ENCODE peak calls at places on chromosomes 6 and 20, in six cellular contexts. B, U, W, I, J and X are unnamed samples.

GRCh38 chr6:106517699-106518098 is 111.6 kb downstream of the RTN4IP1 start:
- DNase-seq in B (no peak), U (no peak), W (no peak), I (no peak), J (no peak), X (no peak)

GRCh38 chr6:170208651-170209353 is 82.1 kb downstream of the DLL1 start:
- DNase-seq in B (no peak), U (no peak), W (peak), I (no peak), J (no peak), X (no peak)

GRCh38 chr6:99608059-99608885 is 1.6 kb downstream of the PRDM13 start:
- DNase-seq in B (no peak), U (no peak), W (no peak), I (no peak), J (no peak), X (no peak)

GRCh38 chr6:108841377-108841855 is 6.8 kb upstream of the ARMC2 start:
- DNase-seq in B (no peak), U (no peak), W (no peak), I (no peak), J (no peak), X (no peak)

GRCh38 chr20:33515569-33516216 is 25.8 kb downstream of the CBFA2T2 start:
- DNase-seq in B (no peak), U (peak), W (no peak), I (no peak), J (peak), X (no peak)

GRCh38 chr6:74764486-74764885 is 441.4 kb downstream of the COL12A1 start:
- DNase-seq in B (no peak), U (no peak), W (no peak), I (no peak), J (no peak), X (no peak)

GRCh38 chr6:11392778-11393507 is 144.6 kb upstream of the TMEM170B start:
- DNase-seq in B (no peak), U (no peak), W (no peak), I (no peak), J (no peak), X (no peak)

GRCh38 chr6:1872649-1873131 is 263.0 kb downstream of the FOXC1 start:
- DNase-seq in B (no peak), U (no peak), W (no peak), I (no peak), J (no peak), X (no peak)

GRCh38 chr6:134092449-134092848 is 40.0 kb upstream of the SLC2A12 start:
- DNase-seq in B (no peak), U (no peak), W (no peak), I (peak), J (no peak), X (no peak)

GRCh38 chr20:58888103-58888502 is 35.6 kb downstream of the GNAS start:
- DNase-seq in B (no peak), U (no peak), W (no peak), I (no peak), J (no peak), X (no peak)

GRCh38 chr6:46734867-46735719 is at the start of gene PLA2G7:
- DNase-seq in B (peak), U (peak), W (peak), I (no peak), J (no peak), X (peak)

GRCh38 chr6:170108890-170109587 is 181.8 kb downstream of the DLL1 start:
- DNase-seq in B (no peak), U (no peak), W (no peak), I (no peak), J (no peak), X (no peak)

GRCh38 chr6:18240230-18240629 is 24.1 kb downstream of the DEK start:
- DNase-seq in B (no peak), U (no peak), W (no peak), I (no peak), J (no peak), X (no peak)

GRCh38 chr6:25324076-25324762 is 45.0 kb downstream of the CARMIL1 start:
- DNase-seq in B (no peak), U (no peak), W (no peak), I (no peak), J (no peak), X (no peak)

GRCh38 chr20:8997720-8998119 is 71.2 kb upstream of the PLCB4 start:
- DNase-seq in B (no peak), U (no peak), W (no peak), I (no peak), J (no peak), X (no peak)

GRCh38 chr6:163417595-163417994 is 3.1 kb downstream of the QKI start:
- DNase-seq in B (no peak), U (no peak), W (no peak), I (no peak), J (no peak), X (no peak)

GRCh38 chr6:77609106-77609505 is 43.7 kb upstream of the MEI4 start:
- DNase-seq in B (no peak), U (no peak), W (no peak), I (no peak), J (no peak), X (no peak)

GRCh38 chr6:166466178-166467122 is 83.7 kb upstream of the MPC1 start:
- DNase-seq in B (peak), U (peak), W (no peak), I (no peak), J (no peak), X (no peak)

GRCh38 chr6:166277021-166277420 is 31.2 kb downstream of the PRR18 start:
- DNase-seq in B (no peak), U (no peak), W (peak), I (no peak), J (no peak), X (no peak)

GRCh38 chr20:40651121-40651520 is 37.9 kb downstream of the MAFB start:
- DNase-seq in B (peak), U (peak), W (no peak), I (no peak), J (no peak), X (no peak)

GRCh38 chr20:20712004-20712473 is 405 bp downstream of the RALGAPA2 start:
- DNase-seq in B (no peak), U (no peak), W (no peak), I (no peak), J (no peak), X (no peak)

GRCh38 chr6:46044876-46045617 is 29.4 kb upstream of the CLIC5 start:
- DNase-seq in B (peak), U (peak), W (no peak), I (no peak), J (no peak), X (no peak)

GRCh38 chr20:50635676-50636600 is 55.4 kb downstream of the RIPOR3 start:
- DNase-seq in B (no peak), U (peak), W (no peak), I (peak), J (peak), X (no peak)

GRCh38 chr6:3359973-3360726 is 96.7 kb downstream of the SLC22A23 start:
- DNase-seq in B (no peak), U (no peak), W (no peak), I (no peak), J (no peak), X (no peak)

GRCh38 chr20:2151805-2152727 is 50.4 kb downstream of the STK35 start:
- DNase-seq in B (peak), U (peak), W (no peak), I (no peak), J (no peak), X (no peak)

GRCh38 chr6:15474196-15474595 is 188.6 kb downstream of the DTNBP1 start:
- DNase-seq in B (peak), U (no peak), W (no peak), I (no peak), J (no peak), X (no peak)

GRCh38 chr6:1553562-1554088 is 56.1 kb upstream of the FOXC1 start:
- DNase-seq in B (no peak), U (no peak), W (no peak), I (no peak), J (no peak), X (no peak)

GRCh38 chr6:158439255-158439654 is 120.6 kb upstream of the TMEM181 start:
- DNase-seq in B (no peak), U (no peak), W (no peak), I (peak), J (peak), X (no peak)

GRCh38 chr6:41072836-41073202 is at the start of gene NFYA:
- DNase-seq in B (no peak), U (no peak), W (peak), I (no peak), J (no peak), X (peak)

DNA sequence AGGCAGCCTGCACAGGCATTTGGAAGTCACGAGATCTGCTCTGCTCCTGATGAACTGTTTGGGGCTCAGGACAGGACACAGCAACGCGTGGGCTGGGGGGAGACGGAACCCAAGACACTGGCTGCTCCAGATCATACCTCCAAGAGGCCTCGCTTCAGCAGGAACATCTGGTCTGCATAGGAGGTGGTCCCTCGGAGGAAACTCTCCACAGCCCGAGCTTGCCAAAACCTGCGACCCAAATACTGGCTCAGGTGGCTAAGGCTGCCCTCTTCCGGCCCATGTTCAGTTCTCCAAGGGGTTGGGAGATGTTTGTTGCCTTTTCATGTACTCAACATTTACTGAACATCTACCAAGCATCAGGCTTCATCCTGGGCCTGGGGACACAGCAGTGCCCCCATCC is 51.7 kb downstream of the MYH7B start:
- DNase-seq in B (no peak), U (no peak), W (peak), I (no peak), J (no peak), X (no peak)
- TF ChIP-seq CTCF in B (no peak), U (no peak), W (no peak), I (no peak), J (no peak), X (no peak)

GRCh38 chr6:154457881-154458284 is 52.6 kb downstream of the CNKSR3 start:
- DNase-seq in B (peak), U (peak), W (no peak), I (no peak), J (no peak), X (no peak)
- TF ChIP-seq CTCF in B (peak), U (peak), W (no peak), I (no peak), J (no peak), X (no peak)

DNA sequence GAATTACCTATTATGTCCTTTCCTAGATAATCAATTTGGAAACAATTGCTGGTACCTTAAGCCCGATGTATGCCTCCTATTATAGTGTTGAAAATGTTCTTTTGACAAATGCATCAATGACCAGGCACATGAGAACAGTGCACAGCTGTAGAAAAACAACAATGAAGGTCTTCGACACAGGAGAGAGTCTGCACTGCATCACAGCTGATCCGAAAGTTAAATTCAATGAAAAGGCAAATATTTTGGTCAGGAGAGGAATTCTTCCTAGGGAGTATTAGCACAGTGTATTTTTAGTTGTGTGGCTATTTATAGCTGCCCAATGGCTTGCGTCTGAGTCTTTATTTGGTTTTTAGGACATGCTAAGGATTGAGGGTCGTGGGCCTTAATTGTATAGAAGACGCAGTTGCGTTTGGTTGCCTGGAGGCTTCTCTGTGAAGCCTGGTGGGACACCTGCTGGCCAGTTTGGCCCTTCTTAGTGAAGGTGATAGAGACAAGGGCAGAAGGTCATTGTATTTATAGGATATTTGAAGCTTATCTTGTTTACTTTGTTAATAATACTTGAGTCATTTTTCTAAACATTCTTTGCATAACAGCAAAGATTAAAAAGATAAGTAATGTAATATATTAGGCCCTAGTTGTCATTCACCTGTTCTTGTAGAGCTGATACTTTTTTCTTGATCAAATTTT is 72.3 kb downstream of the CDYL start:
- DNase-seq in B (no peak), U (peak), W (no peak), I (peak), J (peak), X (no peak)
- TF ChIP-seq CTCF in B (peak), U (peak), W (no peak), I (peak), J (peak), X (no peak)

DNA sequence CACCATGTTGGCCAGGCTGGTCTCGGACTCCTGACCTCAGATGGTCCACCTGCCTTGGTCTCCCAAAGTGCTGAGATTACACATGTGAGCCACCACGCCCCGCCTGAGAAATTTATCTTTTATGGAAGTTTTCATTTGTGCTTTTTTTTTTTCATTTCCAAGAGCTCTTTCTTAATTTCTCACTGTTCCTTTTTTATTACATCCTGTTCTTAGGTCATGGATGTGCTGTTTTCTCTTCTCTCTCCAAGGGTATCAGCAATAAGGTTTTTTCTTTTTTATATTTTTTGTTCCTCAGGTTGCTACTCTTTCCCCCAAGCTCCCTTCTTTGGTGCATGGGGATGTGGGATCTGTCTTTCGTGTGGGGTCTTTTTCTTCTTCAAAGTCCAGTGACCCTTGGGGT is 21.2 kb upstream of the LSM14B start:
- DNase-seq in B (no peak), U (no peak), W (no peak), I (no peak), J (no peak), X (no peak)
- TF ChIP-seq CTCF in B (no peak), U (no peak), W (no peak), I (no peak), J (no peak), X (no peak)

GRCh38 chr6:127434651-127435050 is 24.5 kb downstream of the KIAA0408 start:
- DNase-seq in B (no peak), U (no peak), W (no peak), I (no peak), J (no peak), X (no peak)
- TF ChIP-seq CTCF in B (no peak), U (no peak), W (no peak), I (no peak), J (no peak), X (no peak)

GRCh38 chr6:139134817-139135577 is at the start of gene HECA:
- DNase-seq in B (peak), U (peak), W (peak), I (peak), J (peak), X (peak)
- TF ChIP-seq CTCF in B (no peak), U (no peak), W (no peak), I (no peak), J (no peak), X (no peak)

DNA sequence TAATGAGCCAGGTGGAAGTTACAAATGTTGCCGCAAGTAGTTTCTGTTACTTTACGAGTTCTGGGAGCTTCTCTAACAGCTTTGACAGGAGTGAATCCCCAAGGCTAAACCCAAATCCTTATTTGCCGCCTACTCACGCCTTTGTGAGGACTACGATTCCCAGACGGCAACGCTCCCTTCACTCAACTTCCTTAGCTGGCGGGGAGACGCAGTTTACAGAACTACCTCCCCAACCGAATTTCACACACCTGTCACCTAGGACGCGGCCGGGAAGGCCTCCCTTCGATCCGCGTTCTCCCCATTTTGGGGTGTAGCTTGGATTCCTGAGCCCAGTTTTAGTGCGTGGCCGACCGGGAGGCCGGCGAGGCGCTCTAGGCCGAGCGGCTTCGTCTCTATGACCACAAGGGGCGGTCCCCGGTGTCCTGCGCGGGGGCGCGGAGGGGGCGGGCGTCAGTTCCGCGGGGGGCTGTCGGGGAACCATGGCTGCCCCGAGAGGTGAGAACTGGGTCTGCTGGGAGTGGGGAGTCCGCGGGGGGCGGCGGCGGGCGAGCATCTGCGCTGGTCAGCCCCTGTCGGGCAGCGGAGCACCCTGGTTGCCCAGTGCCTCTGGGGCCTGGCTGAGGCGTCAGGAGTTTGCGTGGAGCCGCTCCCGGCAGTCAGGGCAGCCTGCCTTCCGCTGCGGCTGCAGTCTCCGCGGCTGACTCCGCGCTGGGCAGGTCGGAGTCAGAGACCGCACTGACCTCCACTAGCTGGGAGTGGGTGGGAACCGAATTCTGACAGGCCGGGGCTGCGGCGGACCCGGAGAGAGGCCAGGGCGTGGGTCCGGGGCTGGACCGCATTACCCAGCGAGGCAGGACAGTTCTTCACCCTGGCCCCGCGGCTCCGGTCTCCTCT is at the start of gene SLC35A1:
- DNase-seq in B (peak), U (peak), W (peak), I (peak), J (peak), X (peak)
- TF ChIP-seq CTCF in B (peak), U (no peak), W (peak), I (peak), J (peak), X (no peak)

DNA sequence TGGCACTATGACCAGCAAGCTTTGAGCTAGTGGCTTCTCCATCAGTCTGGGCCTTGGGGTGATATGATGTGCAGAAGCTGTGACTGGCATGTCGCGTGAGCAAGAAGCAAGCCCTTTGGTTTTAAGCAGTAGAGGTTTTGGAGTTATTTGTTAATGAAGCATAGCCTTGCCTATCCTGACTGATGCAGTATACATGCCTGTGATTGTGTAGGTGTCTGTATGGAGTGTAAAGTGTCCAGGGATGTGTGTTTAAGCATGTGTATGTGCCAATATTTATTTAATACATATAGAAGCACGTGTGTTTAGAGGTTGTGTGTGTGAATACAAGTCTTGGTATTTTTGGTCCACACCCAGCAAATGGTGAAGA is 61.0 kb upstream of the CCDC167 start:
- DNase-seq in B (no peak), U (no peak), W (no peak), I (no peak), J (no peak), X (no peak)
- TF ChIP-seq CTCF in B (no peak), U (no peak), W (no peak), I (no peak), J (no peak), X (no peak)

DNA sequence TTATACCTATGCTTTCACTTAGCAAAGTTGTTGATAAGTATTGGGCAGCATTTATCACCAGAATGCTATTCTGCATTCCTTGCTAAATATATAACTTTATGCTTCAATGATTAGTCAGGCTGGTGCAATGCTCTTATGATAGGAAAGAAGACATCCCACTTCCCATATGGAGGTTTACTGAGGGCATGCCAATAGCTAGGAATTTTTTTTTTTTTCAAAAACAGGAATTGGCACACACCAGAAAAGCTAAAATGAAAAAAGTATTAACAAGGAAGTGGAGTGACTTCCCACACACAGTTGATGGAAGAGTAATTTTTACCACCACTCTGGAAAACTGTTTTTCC is 90.8 kb downstream of the FRK start:
- DNase-seq in B (no peak), U (no peak), W (no peak), I (no peak), J (no peak), X (no peak)
- TF ChIP-seq CTCF in B (no peak), U (no peak), W (no peak), I (no peak), J (no peak), X (no peak)

DNA sequence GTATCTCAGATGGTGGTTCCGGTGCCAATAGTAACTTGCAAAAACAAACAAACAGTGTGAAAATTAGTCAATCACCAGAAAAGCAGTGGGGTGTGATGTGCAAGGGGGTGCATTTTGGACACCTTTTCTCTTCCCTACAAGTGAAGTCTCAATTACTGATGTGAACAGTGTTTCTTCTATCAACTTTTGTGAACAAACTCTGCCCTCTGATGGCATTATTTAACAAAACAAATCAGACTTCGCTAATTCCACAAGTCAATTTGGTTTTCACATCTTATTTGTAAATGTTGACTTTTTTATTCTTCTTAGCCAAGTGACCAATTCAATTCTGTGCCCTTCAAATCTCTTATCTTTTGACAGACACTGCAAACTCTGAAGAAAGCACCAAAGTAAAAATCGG is 212.2 kb downstream of the UST start:
- DNase-seq in B (no peak), U (peak), W (no peak), I (no peak), J (no peak), X (no peak)
- TF ChIP-seq CTCF in B (no peak), U (peak), W (no peak), I (no peak), J (peak), X (peak)